ENCODE peak calls at places on chromosomes 7 and 10, in seven cellular contexts. One of them, this sample, is unnamed.

GRCh38 chr10:125153693-125154490 is 6.5 kb downstream of the CTBP2 start:
- DNase-seq in adipocyte: peak; percentile 61
- DNase-seq in neural progenitor cell: no peak
- DNase-seq in HCT116: no peak
- DNase-seq in gastrocnemius medialis: no peak
- DNase-seq in cardiac muscle cell: no peak
- DNase-seq in heart right ventricle: no peak
- DNase-seq in this sample: no peak

GRCh38 chr10:52659085-52659484 is 113.5 kb downstream of the MBL2 start:
- DNase-seq in adipocyte: no peak
- DNase-seq in neural progenitor cell: no peak
- DNase-seq in HCT116: no peak
- DNase-seq in gastrocnemius medialis: no peak
- DNase-seq in cardiac muscle cell: no peak
- DNase-seq in heart right ventricle: no peak
- DNase-seq in this sample: no peak

GRCh38 chr7:27154901-27155815 is 1.3 kb downstream of the HOXA7 start:
- DNase-seq in adipocyte: no peak
- DNase-seq in neural progenitor cell: no peak
- DNase-seq in HCT116: no peak
- DNase-seq in gastrocnemius medialis: peak; percentile 20
- DNase-seq in cardiac muscle cell: no peak
- DNase-seq in heart right ventricle: no peak
- DNase-seq in this sample: peak; percentile 63

GRCh38 chr10:3889961-3890522 is 105.0 kb upstream of the KLF6 start:
- DNase-seq in adipocyte: peak; percentile 68
- DNase-seq in neural progenitor cell: no peak
- DNase-seq in HCT116: peak; percentile 94
- DNase-seq in gastrocnemius medialis: no peak
- DNase-seq in cardiac muscle cell: no peak
- DNase-seq in heart right ventricle: no peak
- DNase-seq in this sample: no peak

GRCh38 chr10:70925377-70926214 is 37.2 kb upstream of the PCBD1 start:
- DNase-seq in adipocyte: peak; percentile 65
- DNase-seq in neural progenitor cell: peak; percentile 82
- DNase-seq in HCT116: no peak
- DNase-seq in gastrocnemius medialis: no peak
- DNase-seq in cardiac muscle cell: peak; percentile 66
- DNase-seq in heart right ventricle: peak; percentile 32
- DNase-seq in this sample: peak; percentile 80

GRCh38 chr10:15562578-15562977 is 157.1 kb downstream of the ITGA8 start:
- DNase-seq in adipocyte: no peak
- DNase-seq in neural progenitor cell: no peak
- DNase-seq in HCT116: no peak
- DNase-seq in gastrocnemius medialis: no peak
- DNase-seq in cardiac muscle cell: no peak
- DNase-seq in heart right ventricle: no peak
- DNase-seq in this sample: no peak

GRCh38 chr10:3745582-3745981 is 39.4 kb downstream of the KLF6 start:
- DNase-seq in adipocyte: no peak
- DNase-seq in neural progenitor cell: peak; percentile 34
- DNase-seq in HCT116: no peak
- DNase-seq in gastrocnemius medialis: no peak
- DNase-seq in cardiac muscle cell: no peak
- DNase-seq in heart right ventricle: no peak
- DNase-seq in this sample: no peak

GRCh38 chr7:2934211-2934731 is 90.2 kb upstream of the GNA12 start:
- DNase-seq in adipocyte: peak; percentile 47
- DNase-seq in neural progenitor cell: no peak
- DNase-seq in HCT116: peak; percentile 8
- DNase-seq in gastrocnemius medialis: no peak
- DNase-seq in cardiac muscle cell: no peak
- DNase-seq in heart right ventricle: no peak
- DNase-seq in this sample: peak; percentile 36

GRCh38 chr10:84117683-84118394 is 21.5 kb upstream of the GHITM start:
- DNase-seq in adipocyte: peak; percentile 4
- DNase-seq in neural progenitor cell: no peak
- DNase-seq in HCT116: no peak
- DNase-seq in gastrocnemius medialis: no peak
- DNase-seq in cardiac muscle cell: no peak
- DNase-seq in heart right ventricle: no peak
- DNase-seq in this sample: no peak

GRCh38 chr7:94375713-94376112 is 19.0 kb upstream of the COL1A2 start:
- DNase-seq in adipocyte: peak; percentile 94
- DNase-seq in neural progenitor cell: no peak
- DNase-seq in HCT116: no peak
- DNase-seq in gastrocnemius medialis: no peak
- DNase-seq in cardiac muscle cell: peak; percentile 14
- DNase-seq in heart right ventricle: peak; percentile 58
- DNase-seq in this sample: no peak

GRCh38 chr7:101739757-101740398 is 77.5 kb upstream of the CUX1 start:
- DNase-seq in adipocyte: no peak
- DNase-seq in neural progenitor cell: no peak
- DNase-seq in HCT116: no peak
- DNase-seq in gastrocnemius medialis: no peak
- DNase-seq in cardiac muscle cell: no peak
- DNase-seq in heart right ventricle: no peak
- DNase-seq in this sample: no peak

GRCh38 chr7:30556854-30557644 is 37.6 kb upstream of the GARS1 start:
- DNase-seq in adipocyte: no peak
- DNase-seq in neural progenitor cell: peak; percentile 91
- DNase-seq in HCT116: no peak
- DNase-seq in gastrocnemius medialis: no peak
- DNase-seq in cardiac muscle cell: no peak
- DNase-seq in heart right ventricle: no peak
- DNase-seq in this sample: no peak

GRCh38 chr10:78605800-78606350 is 462.9 kb upstream of the ZMIZ1 start:
- DNase-seq in adipocyte: no peak
- DNase-seq in neural progenitor cell: no peak
- DNase-seq in HCT116: peak; percentile 24
- DNase-seq in gastrocnemius medialis: no peak
- DNase-seq in cardiac muscle cell: no peak
- DNase-seq in heart right ventricle: no peak
- DNase-seq in this sample: no peak

GRCh38 chr7:73622909-73623797 is 1.2 kb downstream of the MLXIPL start:
- DNase-seq in adipocyte: peak; percentile 31
- DNase-seq in neural progenitor cell: peak; percentile 38
- DNase-seq in HCT116: no peak
- DNase-seq in gastrocnemius medialis: peak; percentile 93
- DNase-seq in cardiac muscle cell: peak; percentile 27
- DNase-seq in heart right ventricle: no peak
- DNase-seq in this sample: peak; percentile 76

GRCh38 chr7:115749924-115750323 is 280.6 kb downstream of the TFEC start:
- DNase-seq in adipocyte: no peak
- DNase-seq in neural progenitor cell: no peak
- DNase-seq in HCT116: no peak
- DNase-seq in gastrocnemius medialis: no peak
- DNase-seq in cardiac muscle cell: peak; percentile 31
- DNase-seq in heart right ventricle: no peak
- DNase-seq in this sample: peak; percentile 79

GRCh38 chr7:94355389-94355788 is 39.3 kb upstream of the COL1A2 start:
- DNase-seq in adipocyte: peak; percentile 91
- DNase-seq in neural progenitor cell: no peak
- DNase-seq in HCT116: no peak
- DNase-seq in gastrocnemius medialis: no peak
- DNase-seq in cardiac muscle cell: no peak
- DNase-seq in heart right ventricle: no peak
- DNase-seq in this sample: no peak

GRCh38 chr10:200405-200804 is 65.2 kb downstream of the ZMYND11 start:
- DNase-seq in adipocyte: no peak
- DNase-seq in neural progenitor cell: no peak
- DNase-seq in HCT116: no peak
- DNase-seq in gastrocnemius medialis: no peak
- DNase-seq in cardiac muscle cell: no peak
- DNase-seq in heart right ventricle: no peak
- DNase-seq in this sample: no peak

GRCh38 chr7:83155407-83155806 is 7.3 kb downstream of the PCLO start:
- DNase-seq in adipocyte: no peak
- DNase-seq in neural progenitor cell: no peak
- DNase-seq in HCT116: no peak
- DNase-seq in gastrocnemius medialis: no peak
- DNase-seq in cardiac muscle cell: no peak
- DNase-seq in heart right ventricle: no peak
- DNase-seq in this sample: no peak

GRCh38 chr7:112550468-112551060 is 69.8 kb downstream of the LSMEM1 start:
- DNase-seq in adipocyte: peak; percentile 87
- DNase-seq in neural progenitor cell: peak; percentile 42
- DNase-seq in HCT116: peak; percentile 56
- DNase-seq in gastrocnemius medialis: no peak
- DNase-seq in cardiac muscle cell: peak; percentile 49
- DNase-seq in heart right ventricle: peak; percentile 39
- DNase-seq in this sample: no peak

GRCh38 chr10:77566228-77566627 is 71.4 kb downstream of the KCNMA1 start:
- DNase-seq in adipocyte: no peak
- DNase-seq in neural progenitor cell: no peak
- DNase-seq in HCT116: no peak
- DNase-seq in gastrocnemius medialis: peak; percentile 82
- DNase-seq in cardiac muscle cell: no peak
- DNase-seq in heart right ventricle: no peak
- DNase-seq in this sample: no peak

GRCh38 chr10:77564781-77565589 is 72.6 kb downstream of the KCNMA1 start:
- DNase-seq in adipocyte: peak; percentile 60
- DNase-seq in neural progenitor cell: peak; percentile 80
- DNase-seq in HCT116: no peak
- DNase-seq in gastrocnemius medialis: no peak
- DNase-seq in cardiac muscle cell: peak; percentile 32
- DNase-seq in heart right ventricle: no peak
- DNase-seq in this sample: no peak

GRCh38 chr10:77566914-77567566 is 70.6 kb downstream of the KCNMA1 start:
- DNase-seq in adipocyte: no peak
- DNase-seq in neural progenitor cell: no peak
- DNase-seq in HCT116: no peak
- DNase-seq in gastrocnemius medialis: peak; percentile 72
- DNase-seq in cardiac muscle cell: no peak
- DNase-seq in heart right ventricle: no peak
- DNase-seq in this sample: no peak

GRCh38 chr10:77563638-77564270 is 73.9 kb downstream of the KCNMA1 start:
- DNase-seq in adipocyte: no peak
- DNase-seq in neural progenitor cell: no peak
- DNase-seq in HCT116: no peak
- DNase-seq in gastrocnemius medialis: no peak
- DNase-seq in cardiac muscle cell: no peak
- DNase-seq in heart right ventricle: no peak
- DNase-seq in this sample: no peak

GRCh38 chr10:77565590-77566023 is 72.0 kb downstream of the KCNMA1 start:
- DNase-seq in adipocyte: no peak
- DNase-seq in neural progenitor cell: no peak
- DNase-seq in HCT116: no peak
- DNase-seq in gastrocnemius medialis: no peak
- DNase-seq in cardiac muscle cell: no peak
- DNase-seq in heart right ventricle: no peak
- DNase-seq in this sample: no peak
- H3K4me1 ChIP-seq in adipocyte: no peaks in the 10 kb centered on the region
- H3K4me1 ChIP-seq in neural progenitor cell: peaks cover 23% of the 10 kb centered on the region
- H3K4me1 ChIP-seq in HCT116: peaks cover 16% of the 10 kb centered on the region
- H3K4me1 ChIP-seq in gastrocnemius medialis: peaks cover 32% of the 10 kb centered on the region
- H3K4me1 ChIP-seq in cardiac muscle cell: no peaks in the 10 kb centered on the region
- H3K4me1 ChIP-seq in heart right ventricle: no peaks in the 10 kb centered on the region
- H3K4me1 ChIP-seq in this sample: no peaks in the 10 kb centered on the region

DNA sequence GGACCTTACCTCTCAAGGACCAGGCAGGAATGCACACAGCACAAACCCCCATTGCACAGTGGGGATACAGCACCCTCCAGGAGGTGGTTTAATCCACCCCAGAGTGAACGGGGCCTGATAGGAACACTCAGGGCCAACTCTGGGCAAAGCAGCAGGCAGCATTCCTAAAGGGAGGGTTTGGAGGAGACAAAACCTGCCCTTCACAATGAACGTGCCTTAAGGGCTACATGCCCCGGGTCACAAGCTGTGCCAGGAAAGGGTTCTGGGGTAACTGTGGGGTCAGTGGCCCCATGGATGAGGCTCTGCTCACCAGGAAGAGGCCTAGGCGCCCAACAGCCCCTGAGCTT is 1.1 kb downstream of the GPRIN2 start:
- DNase-seq in adipocyte: no peak
- DNase-seq in neural progenitor cell: peak; percentile 39
- DNase-seq in HCT116: no peak
- DNase-seq in gastrocnemius medialis: no peak
- DNase-seq in cardiac muscle cell: no peak
- DNase-seq in heart right ventricle: no peak
- DNase-seq in this sample: no peak
- H3K4me1 ChIP-seq in adipocyte: peaks cover 3% of the 10 kb centered on the region
- H3K4me1 ChIP-seq in neural progenitor cell: peaks cover 8% of the 10 kb centered on the region
- H3K4me1 ChIP-seq in HCT116: no peaks in the 10 kb centered on the region
- H3K4me1 ChIP-seq in gastrocnemius medialis: no peaks in the 10 kb centered on the region
- H3K4me1 ChIP-seq in cardiac muscle cell: no peaks in the 10 kb centered on the region
- H3K4me1 ChIP-seq in heart right ventricle: peaks cover 7% of the 10 kb centered on the region
- H3K4me1 ChIP-seq in this sample: no peaks in the 10 kb centered on the region

GRCh38 chr10:68135362-68135761 is 26.1 kb downstream of the MYPN start:
- DNase-seq in adipocyte: peak; percentile 52
- DNase-seq in neural progenitor cell: no peak
- DNase-seq in HCT116: no peak
- DNase-seq in gastrocnemius medialis: no peak
- DNase-seq in cardiac muscle cell: no peak
- DNase-seq in heart right ventricle: no peak
- DNase-seq in this sample: no peak

GRCh38 chr10:68138526-68138925 is 29.2 kb downstream of the MYPN start:
- DNase-seq in adipocyte: no peak
- DNase-seq in neural progenitor cell: no peak
- DNase-seq in HCT116: no peak
- DNase-seq in gastrocnemius medialis: no peak
- DNase-seq in cardiac muscle cell: no peak
- DNase-seq in heart right ventricle: no peak
- DNase-seq in this sample: no peak

GRCh38 chr10:68139451-68140272 is 30.4 kb downstream of the MYPN start:
- DNase-seq in adipocyte: no peak
- DNase-seq in neural progenitor cell: no peak
- DNase-seq in HCT116: no peak
- DNase-seq in gastrocnemius medialis: no peak
- DNase-seq in cardiac muscle cell: no peak
- DNase-seq in heart right ventricle: no peak
- DNase-seq in this sample: no peak

GRCh38 chr10:68135922-68136718 is 26.8 kb downstream of the MYPN start:
- DNase-seq in adipocyte: peak; percentile 71
- DNase-seq in neural progenitor cell: no peak
- DNase-seq in HCT116: peak; percentile 86
- DNase-seq in gastrocnemius medialis: peak; percentile 58
- DNase-seq in cardiac muscle cell: no peak
- DNase-seq in heart right ventricle: peak; percentile 11
- DNase-seq in this sample: no peak

DNA sequence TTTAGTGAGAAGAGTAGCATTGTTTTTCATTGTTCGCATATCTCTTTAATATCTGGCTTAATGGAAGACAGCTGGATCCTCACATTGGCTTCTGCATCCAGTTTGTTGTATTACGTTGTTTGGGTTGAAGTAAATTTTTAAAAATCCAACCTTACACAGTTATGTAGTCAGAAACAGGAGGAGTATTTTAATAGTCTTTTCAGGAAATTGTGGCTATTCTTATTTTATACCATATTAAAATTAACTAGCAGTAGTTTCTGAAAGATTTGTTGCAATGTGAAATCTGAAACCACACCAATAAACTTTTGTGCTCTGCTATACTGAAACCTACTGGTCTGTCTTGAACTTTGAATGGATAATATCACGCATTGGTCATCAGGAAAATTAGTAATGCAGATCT is 27.9 kb downstream of the MYPN start:
- DNase-seq in adipocyte: peak; percentile 40
- DNase-seq in neural progenitor cell: no peak
- DNase-seq in HCT116: no peak
- DNase-seq in gastrocnemius medialis: no peak
- DNase-seq in cardiac muscle cell: no peak
- DNase-seq in heart right ventricle: no peak
- DNase-seq in this sample: no peak
- H3K4me1 ChIP-seq in adipocyte: peaks cover 26% of the 10 kb centered on the region
- H3K4me1 ChIP-seq in neural progenitor cell: no peaks in the 10 kb centered on the region
- H3K4me1 ChIP-seq in HCT116: peaks cover 23% of the 10 kb centered on the region
- H3K4me1 ChIP-seq in gastrocnemius medialis: peaks cover 69% of the 10 kb centered on the region
- H3K4me1 ChIP-seq in cardiac muscle cell: peaks cover 5% of the 10 kb centered on the region
- H3K4me1 ChIP-seq in heart right ventricle: peaks cover 45% of the 10 kb centered on the region
- H3K4me1 ChIP-seq in this sample: no peaks in the 10 kb centered on the region

GRCh38 chr10:11147723-11148122 is 130.1 kb downstream of the CELF2 start:
- DNase-seq in adipocyte: no peak
- DNase-seq in neural progenitor cell: peak; percentile 30
- DNase-seq in HCT116: no peak
- DNase-seq in gastrocnemius medialis: peak; percentile 35
- DNase-seq in cardiac muscle cell: no peak
- DNase-seq in heart right ventricle: no peak
- DNase-seq in this sample: no peak
- H3K4me1 ChIP-seq in adipocyte: peaks cover 11% of the 10 kb centered on the region
- H3K4me1 ChIP-seq in neural progenitor cell: peaks cover 19% of the 10 kb centered on the region
- H3K4me1 ChIP-seq in HCT116: no peaks in the 10 kb centered on the region
- H3K4me1 ChIP-seq in gastrocnemius medialis: peaks cover 55% of the 10 kb centered on the region
- H3K4me1 ChIP-seq in cardiac muscle cell: peaks cover 59% of the 10 kb centered on the region
- H3K4me1 ChIP-seq in heart right ventricle: peaks cover 75% of the 10 kb centered on the region
- H3K4me1 ChIP-seq in this sample: peaks cover 53% of the 10 kb centered on the region